ENCODE peak calls at places on chromosomes 13 and 19, in eight cellular contexts. T is heart left ventricle, Y is A549, Z is IMR-90, V is tibial nerve, O is HCT116, R is endothelial cell of umbilical vein, G is sigmoid colon. Q is an unnamed sample.

GRCh38 chr13:103277099-103277498 is 210.9 kb upstream of the SLC10A2 start:
- DNase-seq in T (no peak), Y (no peak), Z (no peak), V (no peak), O (no peak), R (no peak), G (no peak), Q (no peak)

GRCh38 chr13:111401755-111402154 is 81.3 kb downstream of the TEX29 start:
- DNase-seq in T (no peak), Y (no peak), Z (no peak), V (no peak), O (no peak), R (no peak), G (peak), Q (no peak)

GRCh38 chr13:31587696-31588266 is 151.5 kb upstream of the RXFP2 start:
- DNase-seq in T (no peak), Y (no peak), Z (no peak), V (no peak), O (no peak), R (no peak), G (no peak), Q (no peak)

GRCh38 chr19:21149877-21150276 is 8.0 kb downstream of the ZNF431 start:
- DNase-seq in T (no peak), Y (no peak), Z (no peak), V (no peak), O (no peak), R (no peak), G (no peak), Q (no peak)

GRCh38 chr19:43444531-43445340 is 20.7 kb downstream of the LYPD3 start:
- DNase-seq in T (no peak), Y (no peak), Z (no peak), V (no peak), O (no peak), R (no peak), G (no peak), Q (no peak)

GRCh38 chr19:15332311-15332996 is at the start of gene BRD4:
- DNase-seq in T (peak), Y (peak), Z (peak), V (peak), O (no peak), R (peak), G (peak), Q (peak)

GRCh38 chr19:28727133-28727834 is 485.7 kb downstream of the UQCRFS1 start:
- DNase-seq in T (no peak), Y (no peak), Z (no peak), V (no peak), O (no peak), R (no peak), G (no peak), Q (no peak)

GRCh38 chr13:114128348-114128623 is 4.1 kb downstream of the RASA3 start:
- DNase-seq in T (no peak), Y (no peak), Z (no peak), V (no peak), O (no peak), R (no peak), G (no peak), Q (no peak)

GRCh38 chr13:74046461-74046860 is 87.7 kb downstream of the KLF12 start:
- DNase-seq in T (no peak), Y (no peak), Z (peak), V (no peak), O (no peak), R (no peak), G (no peak), Q (no peak)

GRCh38 chr19:32387701-32388392 is 17.7 kb upstream of the DPY19L3 start:
- DNase-seq in T (no peak), Y (no peak), Z (peak), V (no peak), O (no peak), R (no peak), G (peak), Q (no peak)

GRCh38 chr19:28314771-28315170 is 898.2 kb downstream of the UQCRFS1 start:
- DNase-seq in T (no peak), Y (no peak), Z (no peak), V (no peak), O (no peak), R (no peak), G (no peak), Q (no peak)

GRCh38 chr19:22882797-22883196 is 50.7 kb downstream of the ZNF723 start:
- DNase-seq in T (no peak), Y (peak), Z (peak), V (no peak), O (peak), R (peak), G (no peak), Q (no peak)

GRCh38 chr13:21800847-21801616 is 130.2 kb downstream of the FGF9 start:
- DNase-seq in T (no peak), Y (no peak), Z (peak), V (no peak), O (no peak), R (no peak), G (no peak), Q (no peak)

GRCh38 chr19:21321996-21322395 is 7.2 kb downstream of the ZNF708 start:
- DNase-seq in T (no peak), Y (no peak), Z (no peak), V (no peak), O (no peak), R (no peak), G (no peak), Q (no peak)

GRCh38 chr19:35643255-35644205 is 2.0 kb downstream of the ETV2 start:
- DNase-seq in T (peak), Y (peak), Z (peak), V (peak), O (peak), R (peak), G (peak), Q (peak)

GRCh38 chr13:50080856-50081105 is 65.5 kb downstream of the KCNRG start:
- DNase-seq in T (no peak), Y (no peak), Z (peak), V (no peak), O (no peak), R (peak), G (no peak), Q (no peak)

GRCh38 chr19:33302175-33302973 is at the start of gene CEBPA:
- DNase-seq in T (peak), Y (peak), Z (peak), V (peak), O (peak), R (peak), G (peak), Q (peak)

GRCh38 chr13:89199138-89199537 is 1528.0 kb downstream of the SLITRK5 start:
- DNase-seq in T (no peak), Y (no peak), Z (no peak), V (no peak), O (no peak), R (no peak), G (no peak), Q (no peak)

GRCh38 chr13:72586519-72586918 is 140.9 kb downstream of the MZT1 start:
- DNase-seq in T (no peak), Y (no peak), Z (no peak), V (no peak), O (no peak), R (no peak), G (no peak), Q (no peak)

GRCh38 chr13:37657134-37657533 is 58.6 kb upstream of the POSTN start:
- DNase-seq in T (no peak), Y (peak), Z (peak), V (no peak), O (no peak), R (peak), G (no peak), Q (no peak)

GRCh38 chr19:11192957-11193939 is 4.1 kb downstream of the KANK2 start:
- DNase-seq in T (no peak), Y (no peak), Z (no peak), V (no peak), O (no peak), R (no peak), G (no peak), Q (no peak)

GRCh38 chr13:45162194-45162593 is 38.7 kb downstream of the KCTD4 start:
- DNase-seq in T (no peak), Y (no peak), Z (peak), V (no peak), O (no peak), R (peak), G (no peak), Q (no peak)

GRCh38 chr19:489418-490196 is 6.7 kb upstream of the MADCAM1 start:
- DNase-seq in T (no peak), Y (no peak), Z (peak), V (no peak), O (no peak), R (peak), G (no peak), Q (no peak)

GRCh38 chr19:13044160-13044853 is 49.0 kb downstream of the NFIX start:
- DNase-seq in T (no peak), Y (no peak), Z (peak), V (no peak), O (no peak), R (no peak), G (no peak), Q (no peak)

GRCh38 chr19:18317998-18318800 is 4.7 kb downstream of the LSM4 start:
- DNase-seq in T (peak), Y (no peak), Z (no peak), V (no peak), O (no peak), R (peak), G (no peak), Q (no peak)

GRCh38 chr19:14073925-14074838 is 1.6 kb downstream of the MISP3 start:
- DNase-seq in T (no peak), Y (no peak), Z (peak), V (no peak), O (no peak), R (peak), G (peak), Q (no peak)

GRCh38 chr19:14070268-14071050 is 2.1 kb upstream of the MISP3 start:
- DNase-seq in T (no peak), Y (no peak), Z (no peak), V (no peak), O (no peak), R (no peak), G (no peak), Q (no peak)

GRCh38 chr19:14078406-14078805 is 5.8 kb downstream of the MISP3 start:
- DNase-seq in T (no peak), Y (no peak), Z (peak), V (no peak), O (no peak), R (no peak), G (no peak), Q (no peak)

GRCh38 chr19:14072535-14073231 is at the start of gene MISP3:
- DNase-seq in T (peak), Y (peak), Z (no peak), V (no peak), O (no peak), R (peak), G (peak), Q (peak)

GRCh38 chr19:14073232-14073924 is 792 bp downstream of the MISP3 start:
- DNase-seq in T (peak), Y (peak), Z (peak), V (no peak), O (no peak), R (peak), G (peak), Q (peak)
- TF ChIP-seq POLR2A in T (no peak), Y (no peak), Z (no peak), V (peak), O (no peak), R (no peak), G (no peak), Q (peak)

GRCh38 chr19:39433480-39434079 is 2.2 kb downstream of the RPS16 start:
- DNase-seq in T (no peak), Y (peak), Z (no peak), V (no peak), O (no peak), R (no peak), G (no peak), Q (no peak)

GRCh38 chr19:39438270-39438934 is 2.7 kb upstream of the RPS16 start:
- DNase-seq in T (no peak), Y (no peak), Z (peak), V (no peak), O (no peak), R (no peak), G (no peak), Q (no peak)

GRCh38 chr19:39435499-39436349 is at the start of gene RPS16:
- DNase-seq in T (peak), Y (peak), Z (peak), V (peak), O (peak), R (peak), G (peak), Q (peak)

GRCh38 chr19:39434123-39435076 is 1.3 kb downstream of the RPS16 start:
- DNase-seq in T (no peak), Y (peak), Z (no peak), V (no peak), O (no peak), R (no peak), G (no peak), Q (no peak)

DNA sequence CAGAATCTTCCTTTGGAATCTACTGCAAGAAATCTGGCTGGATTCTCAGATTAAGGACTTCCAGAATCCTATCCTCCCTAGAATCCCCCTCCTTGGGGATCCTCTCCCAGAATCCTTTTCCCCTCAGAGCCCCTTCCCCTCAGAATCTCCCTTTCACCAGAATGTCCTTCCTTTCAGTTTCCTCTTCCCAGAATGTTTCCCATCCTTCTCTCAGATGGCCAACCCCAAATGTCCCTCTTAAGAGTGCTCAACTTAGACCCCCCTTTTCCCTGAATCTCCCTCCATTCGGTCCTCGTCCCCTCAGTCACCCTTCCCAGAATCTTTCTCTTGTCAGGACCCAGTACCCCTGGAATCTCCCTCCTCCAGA is 584 bp upstream of the RPS16 start:
- DNase-seq in T (no peak), Y (no peak), Z (no peak), V (no peak), O (no peak), R (no peak), G (no peak), Q (no peak)
- H3K4me3 ChIP-seq in T (peak), Y (peak), Z (peak), V (peak), O (peak), R (peak), G (peak), Q (peak)

DNA sequence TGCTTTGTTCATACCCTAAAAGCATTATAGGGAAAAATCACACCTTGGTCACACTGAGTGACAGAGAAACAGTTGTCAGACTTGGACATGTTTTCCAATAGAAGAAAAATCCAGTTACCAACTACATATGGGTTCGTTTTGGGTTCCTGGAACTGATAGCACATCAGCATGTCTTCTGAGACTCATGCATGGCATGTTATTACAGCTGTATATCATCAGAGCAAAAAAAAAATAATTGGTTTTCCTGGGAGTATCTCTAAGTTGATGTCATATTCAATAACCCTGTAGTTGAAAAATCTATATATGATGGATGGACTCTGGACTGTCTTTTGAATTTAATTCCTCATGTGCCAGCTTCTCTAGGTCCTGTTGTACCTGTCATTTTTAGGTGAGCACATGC is 211.6 kb downstream of the DNAJC15 start:
- DNase-seq in T (no peak), Y (no peak), Z (no peak), V (no peak), O (no peak), R (no peak), G (no peak), Q (no peak)
- TF ChIP-seq CTCF in T (no peak), Y (no peak), Z (no peak), V (no peak), O (no peak), R (no peak), G (no peak), Q (no peak)

GRCh38 chr19:2059422-2060201 is 8.6 kb upstream of the MKNK2 start:
- DNase-seq in T (peak), Y (peak), Z (peak), V (peak), O (peak), R (no peak), G (peak), Q (no peak)
- TF ChIP-seq POLR2A in T (no peak), Y (peak), Z (no peak), V (peak), O (peak), R (no peak), G (no peak), Q (peak)

DNA sequence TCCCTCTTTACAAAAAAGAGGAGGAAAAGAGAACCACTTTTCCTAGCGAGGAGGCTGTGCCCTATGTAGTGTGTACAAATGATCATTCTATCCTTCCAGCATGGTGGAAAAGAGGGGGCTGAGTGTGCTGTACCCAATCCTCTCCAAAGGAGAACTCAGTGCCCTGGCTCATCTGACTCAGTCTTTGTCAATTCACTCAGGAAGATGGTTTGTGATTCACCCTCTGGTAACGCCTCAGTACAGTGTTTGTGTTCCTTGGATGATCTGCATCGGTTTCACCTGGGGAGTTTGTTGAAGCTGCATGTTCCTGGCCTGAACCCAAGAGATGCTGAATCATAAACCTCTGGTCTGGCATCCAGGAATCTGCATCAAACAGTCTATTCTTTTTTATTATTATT is 18.3 kb upstream of the ENOX1 start:
- DNase-seq in T (no peak), Y (peak), Z (peak), V (no peak), O (peak), R (peak), G (no peak), Q (no peak)
- H3K4me3 ChIP-seq in T (no peak), Y (peak), Z (peak), V (no peak), O (peak), R (peak), G (no peak), Q (no peak)

GRCh38 chr19:46723471-46723870 is 6.6 kb upstream of the PRKD2 start:
- DNase-seq in T (no peak), Y (no peak), Z (no peak), V (no peak), O (no peak), R (no peak), G (no peak), Q (no peak)
- TF ChIP-seq CTCF in T (no peak), Y (no peak), Z (no peak), V (no peak), O (no peak), R (no peak), G (no peak), Q (no peak)

GRCh38 chr19:48487544-48487943 is 18.4 kb downstream of the CYTH2 start:
- DNase-seq in T (no peak), Y (no peak), Z (no peak), V (no peak), O (no peak), R (no peak), G (no peak), Q (no peak)

GRCh38 chr19:48481191-48481500 is 12.0 kb downstream of the CYTH2 start:
- DNase-seq in T (no peak), Y (no peak), Z (peak), V (no peak), O (no peak), R (no peak), G (no peak), Q (no peak)

GRCh38 chr19:48484931-48485612 is 15.9 kb downstream of the CYTH2 start:
- DNase-seq in T (no peak), Y (no peak), Z (no peak), V (no peak), O (no peak), R (no peak), G (no peak), Q (no peak)

GRCh38 chr19:48481846-48482639 is 12.9 kb downstream of the CYTH2 start:
- DNase-seq in T (no peak), Y (no peak), Z (no peak), V (no peak), O (no peak), R (no peak), G (no peak), Q (no peak)

GRCh38 chr19:48484247-48484893 is 15.2 kb downstream of the CYTH2 start:
- DNase-seq in T (no peak), Y (no peak), Z (no peak), V (no peak), O (no peak), R (no peak), G (no peak), Q (peak)
- TF ChIP-seq POLR2A in T (no peak), Y (no peak), Z (peak), V (no peak), O (no peak), R (peak), G (no peak), Q (no peak)